ENCODE peak calls at places on chromosomes 7 and 10, in four cellular contexts. Y is activated naive CD4-positive, alpha-beta T cell; U is choroid plexus epithelial cell; I is stimulated activated CD4-positive, alpha-beta T cell treated with anti-CD3 and anti-CD28 coated beads, Interleukin-4, amount 100 ng/mL, for 48 hours. L is an unnamed sample.
A peak's percentile ranks its signal among the peaks of the same experiment; 100 is the strongest.

GRCh38 chr10:34346516-34347150 is 468.5 kb downstream of the PARD3 start:
- DNase-seq in Y (no peak), U (peak; percentile 23), I (no peak), L (no peak)

GRCh38 chr10:72694476-72695369 is 2.8 kb downstream of the MCU start:
- DNase-seq in Y (no peak), U (peak; percentile 74), I (no peak), L (no peak)

GRCh38 chr7:122438001-122438400 is 133.5 kb upstream of the FEZF1 start:
- DNase-seq in Y (no peak), U (no peak), I (no peak), L (no peak)

GRCh38 chr10:115129752-115130151 is 36.6 kb downstream of the ATRNL1 start:
- DNase-seq in Y (no peak), U (peak; percentile 63), I (no peak), L (no peak)

GRCh38 chr10:69936091-69936490 is 116.6 kb upstream of the MACROH2A2 start:
- DNase-seq in Y (no peak), U (peak; percentile 23), I (no peak), L (no peak)

GRCh38 chr10:23158370-23158769 is 33.7 kb upstream of the PTF1A start:
- DNase-seq in Y (no peak), U (peak; percentile 81), I (no peak), L (no peak)

GRCh38 chr7:64946772-64947171 is 43.7 kb downstream of the ZNF273 start:
- DNase-seq in Y (no peak), U (no peak), I (no peak), L (no peak)

GRCh38 chr10:46995234-46995633 is 84.0 kb downstream of the PTPN20 start:
- DNase-seq in Y (no peak), U (peak; percentile 5), I (no peak), L (no peak)

GRCh38 chr7:88095-88926 is 104.1 kb upstream of the FAM20C start:
- DNase-seq in Y (no peak), U (no peak), I (no peak), L (no peak)

GRCh38 chr7:63041786-63042185 is 956.9 kb upstream of the ZNF722 start:
- DNase-seq in Y (no peak), U (no peak), I (no peak), L (no peak)

GRCh38 chr10:69929575-69929974 is 123.1 kb upstream of the MACROH2A2 start:
- DNase-seq in Y (no peak), U (peak; percentile 21), I (no peak), L (no peak)

GRCh38 chr7:105298439-105298894 is 90.3 kb downstream of the SRPK2 start:
- DNase-seq in Y (no peak), U (no peak), I (peak; percentile 23), L (no peak)

GRCh38 chr7:143975617-143976016 is 21.0 kb downstream of the OR2F1 start:
- DNase-seq in Y (no peak), U (peak; percentile 52), I (no peak), L (no peak)

L was measured in cortex of kidney.